ENCODE peak calls at places on chromosome 12, in five cellular contexts. One of them, this sample, is unnamed.

GRCh38 chr12:70535896-70536374 is 101.3 kb downstream of the PTPRB start:
- DNase-seq in GM10248: no peak
- DNase-seq in left ventricle myocardium inferior: no peak
- DNase-seq in T-cell: no peak
- DNase-seq in MM.1S: peak; percentile 60
- DNase-seq in this sample: no peak

GRCh38 chr12:45051490-45052105 is 699 bp upstream of the DBX2 start:
- DNase-seq in MM.1S: no peak
- DNase-seq in left ventricle myocardium inferior: no peak
- DNase-seq in GM10248: no peak
- DNase-seq in T-cell: no peak
- DNase-seq in this sample: no peak

GRCh38 chr12:8947737-8948136 is 1.7 kb downstream of the M6PR start:
- DNase-seq in MM.1S: no peak
- DNase-seq in left ventricle myocardium inferior: no peak
- DNase-seq in T-cell: no peak
- DNase-seq in GM10248: no peak
- DNase-seq in this sample: no peak

GRCh38 chr12:24778486-24779304 is 170.2 kb downstream of the BCAT1 start:
- DNase-seq in MM.1S: peak; percentile 41
- DNase-seq in GM10248: peak; percentile 20
- DNase-seq in T-cell: no peak
- DNase-seq in left ventricle myocardium inferior: no peak
- DNase-seq in this sample: no peak

GRCh38 chr12:31315779-31316465 is 10.0 kb downstream of the SINHCAF start:
- DNase-seq in MM.1S: no peak
- DNase-seq in GM10248: no peak
- DNase-seq in left ventricle myocardium inferior: no peak
- DNase-seq in T-cell: no peak
- DNase-seq in this sample: no peak

GRCh38 chr12:52350786-52351185 is 16.5 kb downstream of the KRT85 start:
- DNase-seq in T-cell: no peak
- DNase-seq in MM.1S: no peak
- DNase-seq in GM10248: no peak
- DNase-seq in left ventricle myocardium inferior: no peak
- DNase-seq in this sample: no peak

GRCh38 chr12:124687695-124688301 is 120.4 kb upstream of the NCOR2 start:
- DNase-seq in GM10248: no peak
- DNase-seq in T-cell: peak; percentile 9
- DNase-seq in MM.1S: no peak
- DNase-seq in left ventricle myocardium inferior: peak; percentile 56
- DNase-seq in this sample: no peak

GRCh38 chr12:49976547-49976946 is 3.8 kb downstream of the AQP6 start:
- DNase-seq in left ventricle myocardium inferior: no peak
- DNase-seq in MM.1S: no peak
- DNase-seq in T-cell: no peak
- DNase-seq in GM10248: no peak
- DNase-seq in this sample: no peak

GRCh38 chr12:54370218-54370730 is 6.0 kb upstream of the GPR84 start:
- DNase-seq in left ventricle myocardium inferior: peak; percentile 72
- DNase-seq in MM.1S: no peak
- DNase-seq in GM10248: peak; percentile 72
- DNase-seq in T-cell: no peak
- DNase-seq in this sample: peak; percentile 76

GRCh38 chr12:124518051-124518932 is 49.1 kb downstream of the NCOR2 start:
- DNase-seq in left ventricle myocardium inferior: peak; percentile 99
- DNase-seq in MM.1S: no peak
- DNase-seq in T-cell: no peak
- DNase-seq in GM10248: no peak
- DNase-seq in this sample: peak; percentile 95

GRCh38 chr12:11753826-11754225 is 104.4 kb downstream of the ETV6 start:
- DNase-seq in T-cell: no peak
- DNase-seq in GM10248: no peak
- DNase-seq in MM.1S: no peak
- DNase-seq in left ventricle myocardium inferior: no peak
- DNase-seq in this sample: no peak

This sample was measured in gastrocnemius medialis.